ENCODE peak calls at places on chromosomes 12 and 14, in seven cellular contexts. B is SK-N-SH, N is HepG2, K is K562, H is GM12891, C is GM12878, U is H1. W is an unnamed sample.

GRCh38 chr12:123671876-123672275 is 963 bp downstream of the TCTN2 start:
- DNase-seq in K (no peak), N (no peak), H (no peak), C (no peak), B (no peak), U (no peak), W (no peak)

GRCh38 chr12:67241482-67241881 is 27.7 kb upstream of the CAND1 start:
- DNase-seq in U (no peak), C (no peak), K (no peak), B (no peak), H (no peak), N (no peak), W (no peak)

GRCh38 chr14:80213602-80214001 is 2.3 kb upstream of the DIO2 start:
- DNase-seq in K (peak), B (peak), U (peak), N (peak), H (peak), C (no peak), W (no peak)

GRCh38 chr14:21825147-21825743 is 151.6 kb upstream of the OR4E1 start:
- DNase-seq in B (peak), N (peak), U (no peak), H (no peak), C (no peak), K (peak), W (no peak)

GRCh38 chr12:54379401-54380201 is 4.9 kb downstream of the ZNF385A start:
- DNase-seq in H (peak), N (peak), C (no peak), B (peak), U (no peak), K (peak), W (peak)

GRCh38 chr12:92601680-92602079 is 101.1 kb upstream of the PLEKHG7 start:
- DNase-seq in B (no peak), H (no peak), U (no peak), C (no peak), K (no peak), N (no peak), W (no peak)

GRCh38 chr12:51048601-51049369 is 658 bp downstream of the LETMD1 start:
- DNase-seq in K (peak), C (no peak), N (no peak), U (no peak), H (no peak), B (peak), W (no peak)

GRCh38 chr14:73744175-73744867 is 30.1 kb upstream of the PNMA1 start:
- DNase-seq in C (no peak), B (no peak), N (no peak), H (no peak), U (no peak), K (no peak), W (no peak)

GRCh38 chr12:79929065-79929464 is 5.8 kb downstream of the PPP1R12A start:
- DNase-seq in U (no peak), N (no peak), B (no peak), C (no peak), K (no peak), H (no peak), W (no peak)

GRCh38 chr12:75208851-75209781 is 523 bp downstream of the KCNC2 start:
- DNase-seq in N (no peak), K (peak), B (peak), C (no peak), U (no peak), H (no peak), W (no peak)

GRCh38 chr12:75592086-75592485 is 80.7 kb upstream of the KRR1 start:
- DNase-seq in B (no peak), N (no peak), K (no peak), C (no peak), H (no peak), U (no peak), W (no peak)

GRCh38 chr12:1369460-1369859 is 224.9 kb downstream of the FBXL14 start:
- DNase-seq in B (no peak), K (peak), C (no peak), N (no peak), H (no peak), U (no peak), W (no peak)

GRCh38 chr14:99884834-99885648 is 91.8 kb downstream of the EML1 start:
- DNase-seq in K (peak), N (peak), C (peak), U (no peak), H (peak), B (peak), W (peak)

GRCh38 chr12:9856154-9856553 is 13.0 kb downstream of the CLEC2B start:
- DNase-seq in U (no peak), N (no peak), H (no peak), K (no peak), B (no peak), C (no peak), W (no peak)

GRCh38 chr12:127528576-127528975 is 738.4 kb upstream of the TMEM132C start:
- DNase-seq in N (no peak), K (no peak), U (no peak), H (no peak), B (no peak), C (no peak), W (no peak)

GRCh38 chr12:52440821-52441319 is 6.7 kb upstream of the KRT75 start:
- DNase-seq in N (no peak), K (no peak), H (no peak), B (no peak), U (no peak), C (no peak), W (no peak)

GRCh38 chr12:15435597-15435996 is 113.3 kb downstream of the PTPRO start:
- DNase-seq in K (no peak), N (no peak), C (no peak), U (no peak), B (no peak), H (no peak), W (no peak)

GRCh38 chr12:122994140-122994675 is 13.7 kb downstream of the ARL6IP4 start:
- DNase-seq in H (no peak), N (no peak), K (no peak), U (no peak), C (no peak), B (no peak), W (no peak)

GRCh38 chr12:19110541-19110940 is 19.0 kb upstream of the PLEKHA5 start:
- DNase-seq in B (no peak), U (no peak), C (no peak), N (no peak), H (no peak), K (no peak), W (no peak)

GRCh38 chr14:104214411-104214810 is 76.0 kb downstream of the KIF26A start:
- DNase-seq in K (no peak), B (no peak), C (no peak), U (no peak), H (no peak), N (no peak), W (no peak)

GRCh38 chr12:120761581-120761980 is 36.0 kb downstream of the ACADS start:
- DNase-seq in H (no peak), U (no peak), B (no peak), C (no peak), K (no peak), N (no peak), W (no peak)

GRCh38 chr12:131194166-131194565 is 240.5 kb downstream of the ADGRD1 start:
- DNase-seq in B (peak), H (no peak), C (no peak), U (no peak), K (peak), N (no peak), W (no peak)

GRCh38 chr14:94370524-94370910 is 17.9 kb downstream of the SERPINA1 start:
- DNase-seq in U (no peak), C (no peak), H (no peak), K (no peak), B (no peak), N (no peak), W (no peak)

GRCh38 chr12:106220561-106220960 is 27.3 kb downstream of the CKAP4 start:
- DNase-seq in K (no peak), C (no peak), H (no peak), N (no peak), U (no peak), B (no peak), W (no peak)

GRCh38 chr12:95184119-95184518 is 33.1 kb downstream of the FGD6 start:
- DNase-seq in K (no peak), B (no peak), N (no peak), C (no peak), H (no peak), U (no peak), W (no peak)

GRCh38 chr12:79561401-79562132 is 129.2 kb downstream of the PAWR start:
- DNase-seq in H (no peak), N (no peak), U (no peak), C (no peak), K (no peak), B (no peak), W (no peak)

GRCh38 chr12:1360812-1361211 is 233.6 kb downstream of the FBXL14 start:
- DNase-seq in U (no peak), C (no peak), N (no peak), H (no peak), B (no peak), K (no peak), W (no peak)

GRCh38 chr14:63362305-63362914 is 43.7 kb upstream of the GPHB5 start:
- DNase-seq in C (no peak), N (no peak), K (no peak), B (no peak), U (no peak), H (no peak), W (no peak)

GRCh38 chr12:41304526-41304925 is 116.4 kb downstream of the PDZRN4 start:
- DNase-seq in U (no peak), B (no peak), N (no peak), C (no peak), H (no peak), K (no peak), W (no peak)

GRCh38 chr12:41302979-41303403 is 114.9 kb downstream of the PDZRN4 start:
- DNase-seq in C (peak), H (no peak), B (no peak), U (no peak), K (no peak), N (no peak), W (no peak)
- TF ChIP-seq TAF1 in C (no peak), H (no peak), B (no peak), U (no peak), K (no peak), N (no peak), W (no peak)

DNA sequence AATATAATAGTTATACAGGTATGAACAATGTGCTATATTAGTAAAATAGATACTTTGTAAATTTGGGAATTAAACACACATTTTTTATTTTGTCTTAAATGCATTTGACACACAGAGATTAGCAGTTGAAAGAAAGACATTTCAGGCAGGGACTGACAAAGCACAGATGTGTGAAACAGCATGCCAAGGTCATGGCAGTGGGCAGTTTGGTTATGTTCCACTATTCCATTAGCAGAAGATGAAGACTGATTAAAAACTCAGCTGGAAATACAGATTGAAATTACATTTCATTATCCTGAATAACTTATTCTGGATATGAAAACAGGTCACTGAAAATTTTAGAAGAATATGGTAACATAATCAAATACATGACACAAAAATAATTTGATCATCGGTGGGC is 669.8 kb upstream of the LRFN5 start:
- DNase-seq in K (no peak), C (no peak), N (no peak), U (no peak), B (peak), H (no peak), W (no peak)
- TF ChIP-seq TAF1 in K (no peak), C (no peak), N (no peak), U (no peak), B (no peak), H (no peak), W (no peak)

GRCh38 chr14:74898694-74899093 is 17.0 kb downstream of the DLST start:
- DNase-seq in N (peak), U (no peak), B (no peak), C (no peak), K (no peak), H (no peak), W (no peak)
- TF ChIP-seq TAF1 in N (no peak), U (no peak), B (no peak), C (no peak), K (no peak), H (no peak), W (no peak)

GRCh38 chr12:116026768-116027550 is 250.5 kb downstream of the MED13L start:
- DNase-seq in B (no peak), K (no peak), N (no peak), C (no peak), H (no peak), U (no peak), W (no peak)
- TF ChIP-seq TAF1 in B (no peak), K (no peak), N (no peak), C (no peak), H (no peak), U (no peak), W (no peak)

DNA sequence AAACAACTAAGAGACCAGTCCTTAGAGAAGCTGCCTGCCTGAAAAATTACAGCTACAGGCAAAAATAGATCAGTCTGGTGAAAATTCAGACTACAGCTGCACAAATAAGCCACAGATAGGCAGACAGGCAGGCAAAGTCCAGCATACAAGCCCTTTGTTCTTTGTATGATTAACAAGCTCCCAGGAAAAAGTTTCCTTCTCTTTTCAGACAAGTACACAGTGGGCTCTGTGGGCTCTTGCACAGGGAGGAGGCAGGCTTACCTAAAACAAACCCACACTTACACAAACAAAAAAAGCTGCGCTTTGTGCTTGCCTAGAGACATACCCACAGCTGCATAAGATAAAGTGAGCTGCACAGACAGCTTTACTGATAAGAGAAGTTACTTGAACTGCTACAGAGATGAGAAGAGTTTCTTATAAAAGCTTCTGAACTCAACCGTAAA is 7.7 kb downstream of the OR6C68 start:
- DNase-seq in C (no peak), K (peak), N (peak), H (no peak), B (no peak), U (no peak), W (no peak)
- TF ChIP-seq TAF1 in C (no peak), K (no peak), N (no peak), H (no peak), B (no peak), U (no peak), W (no peak)

GRCh38 chr14:24481622-24482324 is 26.3 kb downstream of the CMA1 start:
- DNase-seq in N (peak), B (peak), H (peak), U (peak), K (peak), C (peak), W (peak)
- TF ChIP-seq TAF1 in N (peak), B (no peak), H (no peak), U (no peak), K (no peak), C (no peak), W (no peak)

GRCh38 chr14:77738559-77739250 is 22.3 kb downstream of the SNW1 start:
- DNase-seq in N (no peak), C (no peak), B (no peak), U (no peak), K (no peak), H (no peak), W (no peak)
- TF ChIP-seq TAF1 in N (no peak), C (no peak), B (no peak), U (no peak), K (no peak), H (no peak), W (no peak)